ENCODE peak calls at places on chromosomes 13 and 19, in seven cellular contexts. M, N, G, C, W, U and F are unnamed samples.

GRCh38 chr19:5148794-5149190 is 179.9 kb downstream of the KDM4B start:
- DNase-seq in M (no peak), N (no peak), G (no peak), C (no peak), W (no peak), U (no peak), F (no peak)

GRCh38 chr19:44212865-44213346 is 574 bp downstream of the ZNF227 start:
- DNase-seq in M (no peak), N (no peak), G (no peak), C (peak), W (peak), U (peak), F (no peak)

GRCh38 chr13:99280166-99280565 is 22.0 kb upstream of the GPR18 start:
- DNase-seq in M (no peak), N (no peak), G (no peak), C (peak), W (peak), U (peak), F (no peak)

GRCh38 chr19:14496849-14497346 is 971 bp upstream of the GIPC1 start:
- DNase-seq in M (no peak), N (no peak), G (no peak), C (no peak), W (no peak), U (peak), F (no peak)

GRCh38 chr13:37486171-37486661 is 112.4 kb downstream of the POSTN start:
- DNase-seq in M (no peak), N (no peak), G (no peak), C (no peak), W (no peak), U (no peak), F (no peak)

GRCh38 chr13:50389726-50390125 is 374.5 kb downstream of the KCNRG start:
- DNase-seq in M (no peak), N (no peak), G (no peak), C (no peak), W (no peak), U (peak), F (no peak)

GRCh38 chr19:29587518-29587986 is 18.5 kb upstream of the POP4 start:
- DNase-seq in M (peak), N (peak), G (no peak), C (no peak), W (peak), U (no peak), F (no peak)

GRCh38 chr19:16160943-16161560 is 12.3 kb downstream of the CIB3 start:
- DNase-seq in M (no peak), N (no peak), G (no peak), C (peak), W (peak), U (no peak), F (no peak)

GRCh38 chr13:92196566-92197256 is 798.3 kb downstream of the GPC5 start:
- DNase-seq in M (no peak), N (no peak), G (no peak), C (no peak), W (no peak), U (peak), F (no peak)

GRCh38 chr13:49308104-49308875 is 60.6 kb downstream of the CDADC1 start:
- DNase-seq in M (no peak), N (no peak), G (no peak), C (peak), W (no peak), U (peak), F (peak)

GRCh38 chr13:51549593-51549992 is 34.7 kb upstream of the WDFY2 start:
- DNase-seq in M (no peak), N (no peak), G (no peak), C (no peak), W (no peak), U (no peak), F (no peak)

GRCh38 chr13:43153436-43154082 is 130.2 kb downstream of the DNAJC15 start:
- DNase-seq in M (no peak), N (no peak), G (no peak), C (no peak), W (peak), U (no peak), F (no peak)

GRCh38 chr19:53844849-53845246 is 20.7 kb upstream of the NLRP12 start:
- DNase-seq in M (no peak), N (no peak), G (no peak), C (no peak), W (no peak), U (no peak), F (no peak)

GRCh38 chr19:46578450-46578849 is 22.7 kb upstream of the CALM3 start:
- DNase-seq in M (no peak), N (no peak), G (no peak), C (no peak), W (no peak), U (no peak), F (no peak)

GRCh38 chr13:109156181-109156935 is 526.9 kb downstream of the MYO16 start:
- DNase-seq in M (no peak), N (no peak), G (no peak), C (no peak), W (peak), U (no peak), F (peak)

GRCh38 chr19:28598861-28599260 is 614.1 kb downstream of the UQCRFS1 start:
- DNase-seq in M (no peak), N (no peak), G (no peak), C (no peak), W (no peak), U (no peak), F (no peak)

GRCh38 chr13:37651891-37652290 is 53.3 kb upstream of the POSTN start:
- DNase-seq in M (no peak), N (no peak), G (no peak), C (no peak), W (peak), U (no peak), F (no peak)

GRCh38 chr13:95438297-95438696 is 114.2 kb upstream of the CLDN10 start:
- DNase-seq in M (no peak), N (no peak), G (no peak), C (no peak), W (no peak), U (no peak), F (no peak)

GRCh38 chr13:80339841-80340642 is 884 bp downstream of the SPRY2 start:
- DNase-seq in M (no peak), N (no peak), G (no peak), C (peak), W (peak), U (peak), F (peak)

GRCh38 chr13:113404723-113405471 is 41.0 kb upstream of the GRTP1 start:
- DNase-seq in M (no peak), N (no peak), G (no peak), C (no peak), W (no peak), U (peak), F (no peak)

GRCh38 chr13:112924365-112924764 is 44.6 kb upstream of the MCF2L start:
- DNase-seq in M (no peak), N (no peak), G (no peak), C (no peak), W (no peak), U (no peak), F (no peak)

GRCh38 chr13:50229935-50230334 is 214.7 kb downstream of the KCNRG start:
- DNase-seq in M (no peak), N (no peak), G (no peak), C (no peak), W (no peak), U (no peak), F (no peak)